ENCODE peak calls at places on chromosomes 16 and 17, in five cellular contexts. L, T, D, Y and Z are unnamed samples.

GRCh38 chr17:19752216-19753048 is 4.3 kb upstream of the ALDH3A1 start:
- DNase-seq in L (no peak), D (no peak), T (no peak), Y (no peak), Z (no peak)

GRCh38 chr17:74466111-74466784 is at the start of gene CD300A:
- DNase-seq in L (peak), Y (no peak), T (no peak), D (no peak), Z (no peak)

GRCh38 chr17:3744032-3744431 is 20.3 kb downstream of the HASPIN start:
- DNase-seq in L (no peak), Y (no peak), D (no peak), T (no peak), Z (no peak)

GRCh38 chr17:58520843-58521430 is 6.5 kb upstream of the MTMR4 start:
- DNase-seq in D (no peak), T (no peak), Y (no peak), L (no peak), Z (no peak)

GRCh38 chr16:17369441-17369951 is 101.3 kb downstream of the XYLT1 start:
- DNase-seq in D (peak), T (peak), Y (no peak), L (peak), Z (no peak)

GRCh38 chr17:45667591-45668171 is 116.4 kb upstream of the CRHR1 start:
- DNase-seq in Y (no peak), D (no peak), T (no peak), L (no peak), Z (no peak)

GRCh38 chr16:67151431-67152097 is 766 bp upstream of the B3GNT9 start:
- DNase-seq in L (no peak), Y (no peak), T (no peak), D (no peak), Z (no peak)

GRCh38 chr16:19884611-19885455 is at the start of gene GPRC5B:
- DNase-seq in L (peak), D (peak), T (peak), Y (peak), Z (no peak)

GRCh38 chr16:12086861-12087260 is 110.3 kb downstream of the SNX29 start:
- DNase-seq in L (no peak), Y (no peak), T (no peak), D (no peak), Z (no peak)

GRCh38 chr16:27179500-27180072 is 23.7 kb upstream of the KDM8 start:
- DNase-seq in T (no peak), Y (peak), L (no peak), D (peak), Z (no peak)

GRCh38 chr16:54447606-54448440 is 161.2 kb upstream of the IRX3 start:
- DNase-seq in D (no peak), L (no peak), Y (no peak), T (peak), Z (peak)

GRCh38 chr17:17780941-17781590 is 55.7 kb downstream of the SREBF1 start:
- DNase-seq in D (no peak), T (peak), Y (peak), L (no peak), Z (no peak)

GRCh38 chr17:45942284-45942683 is 47.9 kb downstream of the MAPT start:
- DNase-seq in T (peak), Y (no peak), L (no peak), D (no peak), Z (no peak)

GRCh38 chr17:46991618-46992017 is 12.6 kb upstream of the RPRML start:
- DNase-seq in T (no peak), L (no peak), Y (no peak), D (no peak), Z (no peak)

GRCh38 chr16:64754279-64754678 is 367.6 kb downstream of the CDH11 start:
- DNase-seq in L (no peak), D (no peak), Y (no peak), T (no peak), Z (no peak)

GRCh38 chr16:2882460-2883026 is 472 bp upstream of the FLYWCH2 start:
- DNase-seq in T (peak), D (peak), L (peak), Y (peak), Z (peak)

GRCh38 chr16:60729052-60729451 is 1307.2 kb downstream of the CDH8 start:
- DNase-seq in D (no peak), Y (no peak), L (no peak), T (no peak), Z (no peak)

GRCh38 chr17:82006468-82007227 is 16.0 kb downstream of the CENPX start:
- DNase-seq in D (no peak), T (no peak), Y (no peak), L (no peak), Z (peak)

GRCh38 chr16:81515281-81515680 is 70.7 kb downstream of the CMIP start:
- DNase-seq in T (no peak), Y (no peak), L (no peak), D (no peak), Z (no peak)

GRCh38 chr16:89198417-89199240 is 1.7 kb downstream of the SLC22A31 start:
- DNase-seq in Y (no peak), D (no peak), L (no peak), T (no peak), Z (no peak)

GRCh38 chr16:31138621-31139578 is 3.4 kb upstream of the PRSS8 start:
- DNase-seq in Y (no peak), D (no peak), T (no peak), L (no peak), Z (no peak)

GRCh38 chr16:79847101-79847500 is 246.6 kb upstream of the MAF start:
- DNase-seq in D (no peak), Y (no peak), L (no peak), T (no peak), Z (no peak)

GRCh38 chr16:4700380-4700996 is 7.1 kb downstream of the NUDT16L1 start:
- DNase-seq in L (no peak), D (no peak), Y (no peak), T (no peak), Z (no peak)

GRCh38 chr17:6574689-6575595 is 18.6 kb upstream of the PITPNM3 start:
- DNase-seq in D (no peak), Y (no peak), T (no peak), L (no peak), Z (no peak)

GRCh38 chr17:68709461-68709860 is 108.3 kb upstream of the FAM20A start:
- DNase-seq in L (no peak), Y (no peak), T (no peak), D (no peak), Z (no peak)

GRCh38 chr17:229945-230235 is 48.4 kb upstream of the DOC2B start:
- DNase-seq in T (no peak), Y (no peak), L (no peak), D (no peak), Z (no peak)

GRCh38 chr17:28725166-28725659 is 820 bp downstream of the TLCD1 start:
- DNase-seq in L (peak), T (no peak), Y (no peak), D (no peak), Z (no peak)

GRCh38 chr17:34301986-34302385 is 16.4 kb downstream of the CCL11 start:
- DNase-seq in Y (no peak), T (no peak), L (no peak), D (no peak), Z (no peak)

GRCh38 chr16:84785843-84786538 is 33.8 kb upstream of the CRISPLD2 start:
- DNase-seq in Y (no peak), T (no peak), D (no peak), L (no peak), Z (no peak)

GRCh38 chr16:16917201-16917600 is 538.3 kb downstream of the NPIPA7 start:
- DNase-seq in Y (no peak), L (no peak), D (no peak), T (no peak), Z (no peak)

GRCh38 chr17:74654742-74655141 is 31.2 kb upstream of the CD300E start:
- DNase-seq in Y (no peak), T (no peak), L (no peak), D (no peak), Z (no peak)

GRCh38 chr16:58499092-58499511 is 841 bp upstream of the NDRG4 start:
- DNase-seq in Y (no peak), L (no peak), D (no peak), T (no peak), Z (no peak)

GRCh38 chr17:80608326-80608725 is 63.7 kb downstream of the RPTOR start:
- DNase-seq in D (no peak), L (no peak), T (no peak), Y (no peak), Z (no peak)

GRCh38 chr16:12625716-12626115 is 178.0 kb downstream of the CPPED1 start:
- DNase-seq in T (no peak), Y (no peak), D (no peak), L (no peak), Z (no peak)

GRCh38 chr17:14744716-14745115 is 443.8 kb downstream of the HS3ST3B1 start:
- DNase-seq in L (no peak), D (no peak), Y (no peak), T (no peak), Z (no peak)

GRCh38 chr16:2752850-2753522 is 548 bp downstream of the SRRM2 start:
- DNase-seq in D (no peak), T (peak), Y (no peak), L (peak), Z (peak)